ENCODE peak calls at places on chromosome 14, in six cellular contexts. R, C, H, U, P and Q are unnamed samples.
A peak's percentile ranks its signal among the peaks of the same experiment; 100 is the strongest.

GRCh38 chr14:104106471-104106991 is 21.0 kb downstream of the ASPG start:
- DNase-seq in C (no peak), H (no peak), R (no peak), P (no peak), U (no peak), Q (no peak)

GRCh38 chr14:85535916-85536834 is 6.2 kb downstream of the FLRT2 start:
- DNase-seq in R (no peak), C (no peak), P (peak; percentile 27), U (no peak), H (no peak), Q (no peak)

GRCh38 chr14:54590481-54590880 is 23.6 kb downstream of the SAMD4A start:
- DNase-seq in H (no peak), C (no peak), P (no peak), R (no peak), U (no peak), Q (no peak)

GRCh38 chr14:36647827-36648753 is 13.6 kb upstream of the PAX9 start:
- DNase-seq in C (no peak), P (peak; percentile 55), H (no peak), U (no peak), R (peak; percentile 12), Q (no peak)

GRCh38 chr14:100747021-100747586 is 20.4 kb downstream of the DLK1 start:
- DNase-seq in H (no peak), P (no peak), U (no peak), R (no peak), C (peak; percentile 45), Q (peak; percentile 78)

GRCh38 chr14:99517643-99518381 is 36.6 kb downstream of the CCNK start:
- DNase-seq in U (no peak), P (peak; percentile 27), R (no peak), H (no peak), C (no peak), Q (no peak)

GRCh38 chr14:90336401-90336800 is 4.7 kb upstream of the NRDE2 start:
- DNase-seq in H (no peak), U (no peak), P (no peak), C (no peak), R (peak; percentile 25), Q (no peak)

GRCh38 chr14:54730156-54730961 is 163.4 kb downstream of the SAMD4A start:
- DNase-seq in U (peak; percentile 94), P (peak; percentile 19), H (no peak), R (no peak), C (no peak), Q (no peak)

GRCh38 chr14:106875503-106875902 is 1349.1 kb downstream of the TMEM121 start:
- DNase-seq in H (no peak), U (no peak), R (no peak), C (no peak), P (no peak), Q (no peak)

GRCh38 chr14:54299393-54300363 is 97.1 kb upstream of the CDKN3 start:
- DNase-seq in U (no peak), P (peak; percentile 41), H (no peak), R (no peak), C (no peak), Q (no peak)

DNA sequence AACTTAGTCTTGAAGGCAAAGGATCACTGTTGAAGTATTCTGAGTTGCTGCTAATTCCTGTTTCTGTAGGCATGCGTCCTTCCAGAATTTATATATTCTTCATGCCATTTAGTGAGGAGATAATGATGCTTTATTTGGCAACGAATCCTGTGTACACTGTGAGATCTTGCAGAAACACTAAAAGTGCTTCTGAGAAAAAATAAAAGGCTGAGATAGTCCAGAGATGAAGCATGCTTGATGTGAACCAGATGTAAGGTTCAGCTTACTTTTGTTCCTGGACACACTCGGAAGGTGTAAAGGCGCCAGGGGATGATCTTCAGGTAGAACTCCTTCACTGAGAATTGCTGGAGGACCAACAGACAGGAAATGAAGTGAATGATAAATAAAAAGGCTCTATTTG is 39.1 kb downstream of the AREL1 start:
- DNase-seq in C (no peak), H (no peak), U (no peak), R (no peak), P (no peak), Q (no peak)
- H3K36me3 ChIP-seq in C (peaks cover 31% of the 10 kb centered on the region), H (peaks cover 16% of the 10 kb centered on the region), U (peaks cover 12% of the 10 kb centered on the region), R (peaks cover 72% of the 10 kb centered on the region), P (peaks cover 61% of the 10 kb centered on the region), Q (peaks cover 16% of the 10 kb centered on the region)

GRCh38 chr14:37870947-37871346 is 275.5 kb downstream of the TTC6 start:
- DNase-seq in U (no peak), C (no peak), H (no peak), R (no peak), P (no peak), Q (no peak)
- TF ChIP-seq POLR2AphosphoS5 in U (no peak), C (no peak), H (no peak), R (no peak), P (no peak), Q (no peak)

GRCh38 chr14:59189822-59190368 is 1.4 kb downstream of the DAAM1 start:
- DNase-seq in R (peak; percentile 69), C (peak; percentile 69), H (peak; percentile 69), U (peak; percentile 69), P (peak; percentile 84), Q (peak; percentile 60)

GRCh38 chr14:59187802-59188460 is 536 bp upstream of the DAAM1 start:
- DNase-seq in U (no peak), R (peak; percentile 23), H (no peak), C (no peak), P (peak; percentile 43), Q (peak; percentile 15)

GRCh38 chr14:59188461-59189280 is at the start of gene DAAM1:
- DNase-seq in P (peak; percentile 91), H (peak; percentile 95), U (peak; percentile 95), R (peak; percentile 85), C (peak; percentile 93), Q (peak; percentile 84)

GRCh38 chr14:59190372-59190771 is 1.9 kb downstream of the DAAM1 start:
- DNase-seq in P (peak; percentile 58), C (no peak), U (no peak), H (no peak), R (peak; percentile 6), Q (no peak)

DNA sequence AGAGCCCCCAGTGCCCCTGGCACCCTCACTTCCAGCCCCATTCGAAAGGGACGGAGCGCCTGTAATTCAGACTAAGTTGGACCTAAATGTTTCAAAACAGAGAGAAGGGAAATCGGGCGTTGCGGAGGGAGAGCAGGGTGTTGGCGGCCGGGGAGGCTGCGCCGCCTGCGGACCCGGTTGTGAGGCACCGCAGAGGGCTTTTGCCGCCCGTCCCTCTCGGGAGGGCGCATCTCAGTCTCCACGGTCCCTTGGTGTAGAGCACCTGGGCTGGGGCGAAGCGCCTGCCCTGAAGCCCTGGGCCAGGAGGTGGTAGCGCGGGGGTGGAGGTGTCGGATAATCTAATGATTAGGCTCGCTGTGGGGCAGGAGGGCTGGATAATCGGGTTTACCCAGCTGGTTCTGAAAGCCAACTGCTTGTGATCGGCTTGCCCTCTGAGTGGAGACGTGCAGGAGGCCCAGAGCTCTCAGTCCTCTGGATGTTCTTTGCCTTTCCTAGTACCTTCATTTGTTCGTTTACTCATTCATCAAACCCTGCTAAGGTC is 884 bp downstream of the DAAM1 start:
- DNase-seq in R (peak; percentile 11), C (no peak), H (no peak), P (peak; percentile 51), U (no peak), Q (no peak)
- TF ChIP-seq SIN3A in R (no peak), C (no peak), H (no peak), P (peak; percentile 0), U (no peak), Q (no peak)

GRCh38 chr14:74892745-74893144 is 11.0 kb downstream of the DLST start:
- DNase-seq in R (no peak), H (no peak), C (no peak), U (no peak), P (no peak), Q (no peak)

GRCh38 chr14:74890262-74890661 is 8.5 kb downstream of the DLST start:
- DNase-seq in C (no peak), R (no peak), H (no peak), U (no peak), P (no peak), Q (no peak)

GRCh38 chr14:74886001-74886400 is 4.3 kb downstream of the DLST start:
- DNase-seq in P (no peak), H (no peak), R (no peak), C (no peak), U (no peak), Q (no peak)

GRCh38 chr14:74891870-74892269 is 10.2 kb downstream of the DLST start:
- DNase-seq in U (no peak), C (no peak), R (no peak), H (no peak), P (no peak), Q (no peak)

GRCh38 chr14:74888164-74889158 is 6.7 kb downstream of the DLST start:
- DNase-seq in U (no peak), P (no peak), H (no peak), C (peak; percentile 4), R (peak; percentile 29), Q (no peak)
- H3K36me3 ChIP-seq in U (peaks cover 30% of the 10 kb centered on the region), P (peaks cover 50% of the 10 kb centered on the region), H (peaks cover 16% of the 10 kb centered on the region), C (peaks cover 55% of the 10 kb centered on the region), R (peaks cover 79% of the 10 kb centered on the region), Q (peaks cover 17% of the 10 kb centered on the region)

GRCh38 chr14:34872822-34873590 is 2.2 kb downstream of the BAZ1A start:
- DNase-seq in C (no peak), U (no peak), P (no peak), R (no peak), H (no peak), Q (peak; percentile 47)
- TF ChIP-seq POLR2AphosphoS5 in C (no peak), U (peak; percentile 60), P (no peak), R (peak; percentile 55), H (no peak), Q (no peak)

GRCh38 chr14:69439516-69440270 is 41.2 kb downstream of the SLC39A9 start:
- DNase-seq in H (no peak), C (no peak), U (no peak), P (no peak), R (no peak), Q (no peak)
- TF ChIP-seq SIN3A in H (no peak), C (no peak), U (no peak), P (no peak), R (no peak), Q (no peak)

DNA sequence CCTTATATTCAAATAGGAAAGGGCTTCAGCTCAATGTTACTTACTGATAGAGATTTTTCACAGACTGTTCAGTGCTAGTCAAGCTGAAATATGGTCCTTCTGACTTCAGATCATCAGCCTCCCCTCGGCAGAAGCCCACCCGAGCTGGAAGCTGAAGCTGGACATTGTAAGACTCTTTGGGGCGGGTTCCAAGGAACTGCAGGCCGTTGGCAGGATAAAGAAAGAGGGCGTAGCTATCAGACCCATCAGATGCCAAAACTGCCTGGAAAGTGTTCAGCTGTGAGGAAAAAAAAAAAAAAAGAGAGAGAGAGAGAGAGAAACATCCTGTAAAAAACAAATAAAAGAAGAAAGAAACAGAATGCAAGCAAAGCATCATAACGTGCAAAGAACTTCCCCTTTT is 8.8 kb downstream of the NID2 start:
- DNase-seq in P (no peak), U (no peak), H (no peak), R (no peak), C (no peak), Q (no peak)
- H3K36me3 ChIP-seq in P (no peaks in the 10 kb centered on the region), U (no peaks in the 10 kb centered on the region), H (no peaks in the 10 kb centered on the region), R (no peaks in the 10 kb centered on the region), C (no peaks in the 10 kb centered on the region), Q (no peaks in the 10 kb centered on the region)

GRCh38 chr14:89121961-89122675 is 294.9 kb downstream of the FOXN3 start:
- DNase-seq in R (no peak), C (no peak), P (no peak), U (no peak), H (no peak), Q (no peak)
- TF ChIP-seq POLR2AphosphoS5 in R (no peak), C (no peak), P (no peak), U (no peak), H (no peak), Q (no peak)

GRCh38 chr14:102927878-102928411 is 5.5 kb downstream of the AMN start:
- DNase-seq in H (no peak), C (no peak), R (no peak), P (no peak), U (no peak), Q (no peak)
- TF ChIP-seq SIN3A in H (no peak), C (no peak), R (no peak), P (no peak), U (no peak), Q (no peak)